ENCODE peak calls at places on chromosome 16, in eight cellular contexts. O, W, T, R, I, K, C and D are unnamed samples. For H3K4me1, the result is how much of the 10 kb centered on the place peaks cover.

GRCh38 chr16:50215680-50216079 is 50.7 kb upstream of the ADCY7 start:
- DNase-seq in R (no peak), W (no peak), I (no peak), O (no peak), T (no peak), K (no peak), C (no peak), D (no peak)

GRCh38 chr16:29308644-29309546 is 97.6 kb downstream of the NPIPB11 start:
- DNase-seq in R (no peak), O (no peak), I (no peak), W (no peak), C (no peak), T (no peak), K (no peak), D (no peak)

GRCh38 chr16:89612415-89612814 is 1.0 kb upstream of the DPEP1 start:
- DNase-seq in I (no peak), K (no peak), W (no peak), O (no peak), C (no peak), R (no peak), T (no peak), D (no peak)

GRCh38 chr16:17108596-17108995 is 362.2 kb downstream of the XYLT1 start:
- DNase-seq in O (no peak), K (no peak), I (no peak), W (no peak), T (no peak), R (no peak), C (no peak), D (no peak)

GRCh38 chr16:89442990-89443726 is 47.2 kb downstream of the ANKRD11 start:
- DNase-seq in I (no peak), O (peak), R (peak), W (peak), C (peak), K (no peak), T (peak), D (no peak)

GRCh38 chr16:15415411-15416070 is 18.8 kb upstream of the BMERB1 start:
- DNase-seq in O (no peak), T (no peak), I (no peak), R (no peak), C (no peak), K (no peak), W (no peak), D (no peak)

GRCh38 chr16:49661465-49662187 is 194.3 kb downstream of the ZNF423 start:
- DNase-seq in I (no peak), T (no peak), C (no peak), W (no peak), O (no peak), K (no peak), R (no peak), D (no peak)

GRCh38 chr16:57178793-57179212 is 7.0 kb downstream of the PSME3IP1 start:
- DNase-seq in C (no peak), T (no peak), R (no peak), K (no peak), W (no peak), O (no peak), I (no peak), D (no peak)

GRCh38 chr16:31467151-31467550 is 4.8 kb upstream of the TGFB1I1 start:
- DNase-seq in C (no peak), K (no peak), W (no peak), R (no peak), O (peak), I (no peak), T (no peak), D (no peak)

GRCh38 chr16:82265809-82266208 is 95.8 kb upstream of the MPHOSPH6 start:
- DNase-seq in O (no peak), T (no peak), W (no peak), R (no peak), I (no peak), C (no peak), K (no peak), D (no peak)

GRCh38 chr16:59591480-59591879 is 857.4 kb upstream of the GOT2 start:
- DNase-seq in I (no peak), T (no peak), C (no peak), W (no peak), K (no peak), R (no peak), O (peak), D (no peak)

GRCh38 chr16:11994187-11995119 is 17.9 kb downstream of the SNX29 start:
- DNase-seq in R (no peak), O (no peak), T (no peak), I (no peak), K (no peak), C (peak), W (peak), D (no peak)

GRCh38 chr16:6165330-6165984 is 1067.9 kb upstream of the EEF2KMT start:
- DNase-seq in C (no peak), R (no peak), O (no peak), K (no peak), T (no peak), W (no peak), I (no peak), D (no peak)

GRCh38 chr16:14199624-14200023 is 128.5 kb downstream of the MRTFB start:
- DNase-seq in K (no peak), T (no peak), R (no peak), C (no peak), W (no peak), O (no peak), I (no peak), D (no peak)

GRCh38 chr16:89721644-89722391 is 481 bp downstream of the ZNF276 start:
- DNase-seq in C (peak), R (peak), O (peak), W (peak), T (peak), K (peak), I (peak), D (peak)

DNA sequence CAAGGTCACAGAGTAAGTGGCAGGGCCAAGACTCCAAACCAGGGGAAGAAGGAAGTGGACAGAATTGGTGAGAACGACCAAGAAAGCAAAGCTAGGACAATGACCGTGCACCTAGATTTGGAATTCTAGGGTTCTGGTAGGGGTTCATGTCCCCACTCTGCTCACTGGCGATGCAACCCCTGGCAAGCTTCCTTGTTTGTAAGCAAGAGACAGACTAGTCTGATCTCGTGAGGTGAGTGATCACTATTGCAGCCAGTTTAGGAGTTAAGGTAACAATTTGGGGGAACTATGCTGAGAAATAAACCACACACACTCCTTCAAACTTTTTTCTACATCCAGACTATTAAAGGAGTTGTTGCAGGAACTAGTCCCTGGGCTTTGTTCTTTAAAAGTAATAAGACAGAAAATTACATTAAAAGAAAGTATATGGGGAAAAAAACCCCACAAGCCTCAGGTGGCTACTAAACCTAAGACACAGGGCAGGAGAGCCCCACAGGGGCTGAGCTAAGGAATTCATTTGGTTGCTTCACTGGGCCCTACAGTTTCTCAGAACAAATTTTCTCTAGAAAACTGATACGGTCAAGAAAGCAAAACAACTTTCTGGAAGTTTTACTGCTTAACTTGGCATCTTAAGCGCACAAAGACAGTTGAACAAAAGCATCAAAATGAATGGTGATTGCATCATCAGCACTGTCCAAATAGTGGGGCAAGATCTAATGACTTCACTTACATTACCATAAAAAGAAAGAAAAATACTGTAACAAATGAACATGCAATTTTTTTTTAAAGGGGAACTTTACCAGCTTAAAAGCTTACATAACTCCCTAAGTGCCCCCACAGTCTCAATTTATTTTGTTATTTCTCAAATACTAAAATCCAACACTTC is 47.8 kb downstream of the XPO6 start:
- DNase-seq in R (no peak), T (no peak), I (no peak), K (no peak), C (no peak), O (peak), W (no peak), D (no peak)
- H3K4me1 ChIP-seq in R (under half), T (under half), I (half or more), K (half or more), C (under half), O (under half), W (under half), D (under half)

GRCh38 chr16:53041196-53041977 is 11.3 kb downstream of the CHD9NB start:
- DNase-seq in C (peak), K (no peak), I (no peak), W (peak), O (peak), T (peak), R (peak), D (no peak)
- H3K4me3 ChIP-seq in C (no peak), K (no peak), I (no peak), W (peak), O (no peak), T (no peak), R (no peak), D (no peak)

GRCh38 chr16:85232369-85233142 is 120.3 kb upstream of the CIBAR2 start:
- DNase-seq in W (no peak), C (no peak), I (no peak), T (no peak), K (no peak), R (no peak), O (no peak), D (no peak)

GRCh38 chr16:85229869-85230416 is 117.7 kb upstream of the CIBAR2 start:
- DNase-seq in R (no peak), K (no peak), C (no peak), O (no peak), T (no peak), W (no peak), I (no peak), D (no peak)

GRCh38 chr16:85233520-85233919 is 121.2 kb upstream of the CIBAR2 start:
- DNase-seq in R (no peak), K (no peak), I (no peak), O (no peak), C (no peak), T (no peak), W (no peak), D (no peak)

GRCh38 chr16:85234310-85235235 is 122.3 kb upstream of the CIBAR2 start:
- DNase-seq in O (peak), W (peak), K (no peak), I (no peak), R (peak), C (peak), T (peak), D (no peak)

DNA sequence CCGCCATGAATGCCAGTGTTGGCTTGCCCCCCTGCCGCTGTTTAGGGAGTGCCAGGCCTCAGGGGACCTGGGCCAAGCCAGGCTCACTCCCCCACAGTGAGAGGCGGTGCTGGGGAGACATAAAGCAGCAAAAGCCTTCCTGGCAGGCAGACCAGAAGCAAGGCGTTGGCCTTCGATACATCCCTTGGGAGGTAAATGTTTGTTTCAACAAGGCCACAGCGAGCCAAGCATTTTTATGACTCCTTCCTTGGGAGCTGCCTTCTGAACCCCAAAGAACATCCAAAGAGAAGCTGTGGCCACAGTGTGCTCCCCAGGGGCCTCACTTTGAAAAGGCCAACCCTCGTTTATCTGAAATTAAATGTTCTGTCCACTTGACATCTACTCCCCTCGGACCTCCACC is 119.7 kb upstream of the CIBAR2 start:
- DNase-seq in R (peak), C (no peak), K (no peak), O (peak), I (no peak), T (peak), W (peak), D (no peak)
- H3K4me1 ChIP-seq in R (under half), C (under half), K (under half), O (under half), I (under half), T (under half), W (half or more), D (under half)

GRCh38 chr16:78058165-78058564 is 35.8 kb downstream of the CLEC3A start:
- DNase-seq in C (no peak), I (no peak), R (no peak), W (no peak), O (no peak), T (no peak), K (no peak), D (no peak)
- H3K4me3 ChIP-seq in C (no peak), I (no peak), R (no peak), W (no peak), O (no peak), T (no peak), K (no peak), D (no peak)

GRCh38 chr16:10950393-10950792 is 6.0 kb downstream of the CLEC16A start:
- DNase-seq in W (no peak), T (no peak), R (no peak), O (no peak), K (no peak), C (no peak), I (no peak), D (no peak)
- H3K4me1 ChIP-seq in W (under half), T (under half), R (under half), O (under half), K (under half), C (under half), I (under half), D (under half)

GRCh38 chr16:75262104-75262799 is 10.8 kb upstream of the BCAR1 start:
- DNase-seq in O (peak), C (peak), I (no peak), K (no peak), W (peak), T (peak), R (peak), D (no peak)
- H3K4me3 ChIP-seq in O (no peak), C (no peak), I (no peak), K (no peak), W (no peak), T (no peak), R (no peak), D (no peak)